ENCODE peak calls at places on chromosomes 16 and 17, in nine cellular contexts. J, L, W, I, V, U, R, N and M are unnamed samples.

GRCh38 chr16:87930456-87930855 is 5.9 kb downstream of the CA5A start:
- DNase-seq in J (peak; percentile 42), L (peak; percentile 23), W (no peak), I (no peak), V (no peak), U (no peak), R (no peak), N (peak; percentile 61), M (peak; percentile 48)

GRCh38 chr17:58527949-58528348 is 13.5 kb upstream of the MTMR4 start:
- DNase-seq in J (no peak), L (no peak), W (no peak), I (no peak), V (no peak), U (no peak), R (no peak), N (no peak), M (no peak)

GRCh38 chr16:77723108-77723514 is 797 bp downstream of the NUDT7 start:
- DNase-seq in J (peak; percentile 40), L (no peak), W (no peak), I (no peak), V (peak; percentile 28), U (no peak), R (no peak), N (no peak), M (no peak)

GRCh38 chr16:21703156-21703555 is 39.4 kb downstream of the OTOA start:
- DNase-seq in J (no peak), L (no peak), W (no peak), I (no peak), V (no peak), U (no peak), R (no peak), N (no peak), M (no peak)

GRCh38 chr17:45319239-45319703 is 2.5 kb upstream of the MAP3K14 start:
- DNase-seq in J (peak; percentile 63), L (no peak), W (peak; percentile 99), I (no peak), V (no peak), U (no peak), R (no peak), N (no peak), M (no peak)

GRCh38 chr16:77767211-77767610 is 21.2 kb upstream of the VAT1L start:
- DNase-seq in J (no peak), L (no peak), W (no peak), I (no peak), V (no peak), U (no peak), R (no peak), N (no peak), M (no peak)

GRCh38 chr17:21313320-21313719 is 28.8 kb downstream of the MAP2K3 start:
- DNase-seq in J (no peak), L (no peak), W (no peak), I (no peak), V (no peak), U (no peak), R (peak; percentile 68), N (no peak), M (no peak)

GRCh38 chr17:77959926-77960521 is 1.5 kb downstream of the TNRC6C start:
- DNase-seq in J (no peak), L (peak; percentile 45), W (no peak), I (no peak), V (peak; percentile 59), U (peak; percentile 62), R (no peak), N (peak; percentile 60), M (peak; percentile 57)

GRCh38 chr17:50452627-50453300 is 15.9 kb downstream of the CHAD start:
- DNase-seq in J (peak; percentile 42), L (no peak), W (peak; percentile 90), I (no peak), V (no peak), U (no peak), R (no peak), N (no peak), M (no peak)

GRCh38 chr17:74361613-74362391 is at the start of gene BTBD17:
- DNase-seq in J (no peak), L (peak; percentile 94), W (peak; percentile 68), I (peak; percentile 54), V (peak; percentile 91), U (peak; percentile 97), R (no peak), N (peak; percentile 84), M (peak; percentile 95)

GRCh38 chr16:4979736-4980660 is 21.9 kb downstream of the SEC14L5 start:
- DNase-seq in J (no peak), L (no peak), W (no peak), I (no peak), V (no peak), U (no peak), R (no peak), N (no peak), M (no peak)

GRCh38 chr17:82807562-82807961 is 32.3 kb downstream of the ZNF750 start:
- DNase-seq in J (no peak), L (no peak), W (no peak), I (no peak), V (no peak), U (no peak), R (no peak), N (no peak), M (no peak)

GRCh38 chr16:61681124-61681523 is 355.1 kb downstream of the CDH8 start:
- DNase-seq in J (no peak), L (no peak), W (no peak), I (no peak), V (no peak), U (no peak), R (no peak), N (no peak), M (no peak)

GRCh38 chr16:2115591-2115973 is 20.1 kb downstream of the PKD1 start:
- DNase-seq in J (no peak), L (no peak), W (no peak), I (no peak), V (no peak), U (no peak), R (no peak), N (no peak), M (no peak)